ENCODE peak calls at places on chromosome 22, in seven cellular contexts. Z, U, T, A, C, Y and F are unnamed samples.

GRCh38 chr22:38205261-38206128 is 3.7 kb downstream of the MAFF start:
- DNase-seq in T (no peak), U (no peak), C (peak; percentile 94), A (no peak), Y (peak; percentile 79), Z (peak; percentile 80), F (peak; percentile 72)

GRCh38 chr22:32444068-32444467 is 20.2 kb downstream of the BPIFC start:
- DNase-seq in Z (no peak), U (peak; percentile 34), Y (no peak), A (peak; percentile 32), C (no peak), T (no peak), F (no peak)

GRCh38 chr22:42321908-42322561 is 51.6 kb upstream of the TCF20 start:
- DNase-seq in Y (no peak), U (no peak), C (no peak), A (no peak), T (no peak), Z (no peak), F (no peak)

GRCh38 chr22:32518848-32519247 is 44.2 kb downstream of the FBXO7 start:
- DNase-seq in Y (no peak), Z (no peak), U (peak; percentile 15), A (peak; percentile 29), C (no peak), T (no peak), F (no peak)

GRCh38 chr22:31893460-31893859 is 50.9 kb upstream of the YWHAH start:
- DNase-seq in A (no peak), C (no peak), Y (no peak), U (no peak), Z (no peak), T (peak; percentile 29), F (no peak)

GRCh38 chr22:40714514-40714966 is 35.3 kb downstream of the MCHR1 start:
- DNase-seq in A (no peak), C (no peak), U (no peak), T (no peak), Y (no peak), Z (no peak), F (no peak)

GRCh38 chr22:47355776-47356432 is 593.5 kb downstream of the TBC1D22A start:
- DNase-seq in U (no peak), T (peak; percentile 9), Z (no peak), C (no peak), Y (no peak), A (no peak), F (no peak)

GRCh38 chr22:28174509-28174908 is 255.5 kb upstream of the PITPNB start:
- DNase-seq in A (no peak), Z (no peak), T (no peak), C (no peak), Y (no peak), U (no peak), F (no peak)

GRCh38 chr22:23912293-23912903 is 18.2 kb downstream of the MIF start:
- DNase-seq in Z (no peak), U (no peak), T (no peak), A (no peak), C (no peak), Y (no peak), F (peak; percentile 23)

GRCh38 chr22:20550851-20551744 is 43.7 kb downstream of the MED15 start:
- DNase-seq in Z (no peak), C (peak; percentile 83), T (no peak), U (no peak), Y (no peak), A (no peak), F (no peak)

GRCh38 chr22:50502096-50502495 is 5.4 kb downstream of the LMF2 start:
- DNase-seq in Z (no peak), C (no peak), U (no peak), T (no peak), Y (no peak), A (no peak), F (no peak)

GRCh38 chr22:29212738-29213137 is 7.0 kb downstream of the EMID1 start:
- DNase-seq in U (no peak), T (no peak), A (no peak), Y (no peak), Z (no peak), C (no peak), F (no peak)

GRCh38 chr22:40512426-40513136 is 123.9 kb downstream of the MRTFA start:
- DNase-seq in T (no peak), A (no peak), C (peak; percentile 78), U (no peak), Y (peak; percentile 40), Z (peak; percentile 26), F (no peak)

GRCh38 chr22:45963821-45964220 is 13.1 kb downstream of the WNT7B start:
- DNase-seq in C (no peak), Z (no peak), A (no peak), U (no peak), T (no peak), Y (no peak), F (no peak)
- TF ChIP-seq CTCF in C (no peak), Z (no peak), A (no peak), U (no peak), T (no peak), Y (no peak), F (no peak)

DNA sequence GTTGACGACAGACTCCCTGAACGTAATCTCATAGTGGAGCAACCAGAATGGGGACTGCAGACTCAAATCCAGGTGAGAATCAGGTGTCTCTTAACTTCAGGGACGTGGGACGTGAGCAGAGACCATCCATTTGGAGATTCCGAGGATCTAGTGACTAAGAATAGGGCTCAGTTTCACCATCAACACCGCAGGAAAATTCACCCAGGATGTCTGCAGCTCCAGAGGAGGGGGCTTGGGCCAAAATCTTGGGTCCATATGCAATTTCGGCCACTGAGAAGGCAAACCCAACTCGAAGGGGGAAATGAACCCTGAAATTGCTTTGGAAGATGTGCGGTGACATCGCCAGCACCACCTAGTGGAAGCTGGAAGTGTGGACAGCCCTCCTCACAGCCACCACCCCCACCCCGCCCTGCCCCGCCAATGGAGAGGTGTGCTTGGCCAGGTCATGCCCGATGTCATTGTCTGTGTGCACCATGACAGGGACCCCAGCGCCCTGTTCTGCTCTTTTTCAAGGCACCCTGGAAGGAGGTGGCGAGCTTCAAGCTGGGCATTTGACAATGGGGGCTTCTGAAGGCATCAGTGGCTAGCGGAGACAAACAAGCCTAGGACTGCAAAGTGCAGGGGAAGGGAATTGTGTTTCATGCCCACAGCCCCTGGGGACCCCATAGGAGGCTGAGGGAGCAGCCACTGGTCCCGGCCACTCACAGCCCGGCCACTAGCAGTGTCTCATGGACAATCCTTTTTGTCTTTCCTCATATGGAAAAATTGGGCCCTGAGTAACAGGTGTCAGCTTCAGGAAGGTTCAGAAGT is 24.8 kb downstream of the APOL1 start:
- DNase-seq in C (peak; percentile 81), U (peak; percentile 40), T (peak; percentile 65), A (peak; percentile 67), Z (peak; percentile 60), Y (no peak), F (no peak)
- TF ChIP-seq POLR2A in C (no peak), U (no peak), T (no peak), A (no peak), Z (no peak), Y (no peak), F (no peak)

DNA sequence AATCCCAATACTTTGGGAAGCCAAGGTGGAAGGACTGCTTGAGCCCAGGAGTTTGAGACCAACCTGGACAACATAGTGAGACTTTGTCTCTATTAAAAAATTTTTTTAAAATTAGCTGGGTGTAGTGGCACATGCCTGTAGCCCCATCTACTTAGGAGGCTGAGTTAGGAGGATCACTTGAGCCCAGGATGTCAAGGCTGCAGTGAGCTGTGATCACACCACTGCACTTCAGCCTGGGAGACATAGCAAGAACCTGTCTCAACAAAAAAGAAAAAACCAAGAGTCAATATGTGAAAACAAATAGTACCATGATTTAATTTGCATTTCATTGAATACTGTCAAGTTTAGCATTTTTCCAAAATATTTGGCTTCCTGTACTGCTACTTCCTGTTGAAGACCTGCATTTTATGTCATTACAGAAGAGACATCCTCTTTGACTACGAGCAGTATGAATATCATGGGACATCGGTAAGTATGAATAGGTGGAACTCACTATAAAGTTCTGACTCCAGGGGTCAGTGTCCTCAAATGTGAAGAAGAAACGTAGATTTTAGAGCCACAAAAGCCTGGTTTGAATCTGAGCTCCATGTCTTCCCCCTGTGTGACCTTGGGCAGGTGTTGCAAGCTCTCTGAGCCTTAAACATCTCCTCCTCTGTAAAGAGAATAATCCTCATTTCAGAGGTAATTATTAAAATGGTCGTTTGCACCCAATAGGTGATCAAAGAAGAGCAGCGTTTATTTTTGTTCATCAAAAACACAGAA is 16.0 kb downstream of the CDC45 start:
- DNase-seq in T (no peak), Y (no peak), Z (no peak), A (peak; percentile 69), U (no peak), C (no peak), F (no peak)
- TF ChIP-seq CTCF in T (no peak), Y (no peak), Z (peak; percentile 38), A (peak; percentile 25), U (no peak), C (no peak), F (no peak)

GRCh38 chr22:30606455-30607299 is at the start of gene TCN2:
- DNase-seq in Y (peak; percentile 64), Z (peak; percentile 72), C (peak; percentile 88), T (peak; percentile 74), A (peak; percentile 49), U (no peak), F (peak; percentile 60)
- TF ChIP-seq POLR2A in Y (no peak), Z (peak; percentile 40), C (peak; percentile 37), T (no peak), A (no peak), U (no peak), F (no peak)

GRCh38 chr22:36776722-36777121 is 803 bp upstream of the IFT27 start:
- DNase-seq in C (no peak), A (no peak), Z (no peak), U (no peak), Y (no peak), T (no peak), F (no peak)

GRCh38 chr22:36775589-36775965 is 342 bp downstream of the IFT27 start:
- DNase-seq in Z (no peak), T (peak; percentile 44), A (no peak), U (no peak), Y (no peak), C (peak; percentile 78), F (no peak)

GRCh38 chr22:36773935-36774334 is 2.0 kb downstream of the IFT27 start:
- DNase-seq in U (no peak), Z (no peak), Y (no peak), T (no peak), C (no peak), A (peak; percentile 9), F (no peak)

GRCh38 chr22:36778020-36778419 is 2.1 kb upstream of the IFT27 start:
- DNase-seq in U (no peak), A (no peak), C (no peak), T (no peak), Y (no peak), Z (no peak), F (no peak)

DNA sequence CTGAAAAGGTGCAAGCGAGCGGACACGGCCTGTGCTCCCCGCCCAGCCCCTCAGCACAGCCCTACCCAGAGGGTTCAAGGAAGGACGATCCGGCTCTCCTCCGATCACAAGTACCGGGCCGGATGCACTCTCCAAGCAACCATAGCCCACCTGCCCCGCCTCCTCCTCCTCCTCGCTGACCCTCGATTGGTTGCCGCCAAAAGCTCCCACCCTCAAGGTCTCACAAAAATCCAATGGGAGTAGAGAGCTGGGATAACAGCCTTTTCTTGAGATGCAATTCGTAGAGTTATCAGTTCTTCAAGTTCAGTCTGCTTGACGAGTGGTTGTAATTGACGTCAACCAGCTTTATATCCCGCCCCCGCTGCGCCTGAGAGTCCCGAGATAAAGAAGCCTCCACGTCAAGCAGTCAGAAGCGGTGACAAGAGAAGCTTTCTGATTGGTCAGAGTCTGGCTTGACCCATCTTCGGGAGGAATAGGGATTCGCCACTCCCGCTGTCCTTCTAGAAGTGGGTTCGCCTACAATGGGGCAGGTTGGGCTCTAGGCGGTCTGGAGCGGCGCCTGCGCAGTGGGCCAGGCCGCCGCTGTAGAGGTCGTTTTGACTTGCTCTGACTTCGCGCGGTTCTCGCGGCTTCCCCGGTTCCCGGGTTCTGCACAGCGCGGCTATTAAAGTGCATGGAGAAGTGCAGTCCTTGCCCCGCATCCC is at the start of gene IFT27:
- DNase-seq in U (peak; percentile 100), Y (peak; percentile 99), T (peak; percentile 99), A (peak; percentile 69), C (peak; percentile 100), Z (peak; percentile 99), F (peak; percentile 99)
- TF ChIP-seq CTCF in U (no peak), Y (no peak), T (no peak), A (no peak), C (no peak), Z (no peak), F (no peak)